ENCODE peak calls at places on chromosomes 2 and 18, in ten cellular contexts. One of them, this sample, is unnamed.

GRCh38 chr2:179486969-179487752 is 222.5 kb upstream of the SESTD1 start:
- DNase-seq in mammary epithelial cell: no peak
- DNase-seq in A549: no peak
- DNase-seq in adipocyte: no peak
- DNase-seq in psoas muscle: no peak
- DNase-seq in kidney: no peak
- DNase-seq in pancreas: no peak
- DNase-seq in right lobe of liver: no peak
- DNase-seq in cardiac muscle cell: peak
- DNase-seq in NT2/D1: no peak
- DNase-seq in this sample: no peak

GRCh38 chr2:24762518-24762917 is 30.7 kb downstream of the PTRHD1 start:
- DNase-seq in A549: no peak
- DNase-seq in adipocyte: no peak
- DNase-seq in right lobe of liver: no peak
- DNase-seq in mammary epithelial cell: no peak
- DNase-seq in NT2/D1: no peak
- DNase-seq in psoas muscle: no peak
- DNase-seq in cardiac muscle cell: no peak
- DNase-seq in kidney: no peak
- DNase-seq in pancreas: no peak
- DNase-seq in this sample: no peak

GRCh38 chr2:12816379-12817306 is 99.9 kb downstream of the TRIB2 start:
- DNase-seq in psoas muscle: no peak
- DNase-seq in NT2/D1: no peak
- DNase-seq in A549: no peak
- DNase-seq in pancreas: no peak
- DNase-seq in cardiac muscle cell: no peak
- DNase-seq in mammary epithelial cell: peak
- DNase-seq in right lobe of liver: no peak
- DNase-seq in kidney: no peak
- DNase-seq in adipocyte: peak
- DNase-seq in this sample: no peak

GRCh38 chr18:69528439-69528838 is 127.8 kb downstream of the DOK6 start:
- DNase-seq in A549: no peak
- DNase-seq in psoas muscle: no peak
- DNase-seq in cardiac muscle cell: no peak
- DNase-seq in NT2/D1: no peak
- DNase-seq in mammary epithelial cell: peak
- DNase-seq in pancreas: no peak
- DNase-seq in adipocyte: peak
- DNase-seq in right lobe of liver: no peak
- DNase-seq in kidney: no peak
- DNase-seq in this sample: no peak

GRCh38 chr2:216583157-216583556 is 50.1 kb upstream of the IGFBP2 start:
- DNase-seq in pancreas: no peak
- DNase-seq in kidney: no peak
- DNase-seq in psoas muscle: no peak
- DNase-seq in adipocyte: peak
- DNase-seq in cardiac muscle cell: no peak
- DNase-seq in A549: peak
- DNase-seq in right lobe of liver: no peak
- DNase-seq in NT2/D1: no peak
- DNase-seq in mammary epithelial cell: peak
- DNase-seq in this sample: no peak

GRCh38 chr2:231670892-231671616 is 37.3 kb upstream of the PTMA start:
- DNase-seq in right lobe of liver: no peak
- DNase-seq in mammary epithelial cell: no peak
- DNase-seq in adipocyte: no peak
- DNase-seq in pancreas: peak
- DNase-seq in cardiac muscle cell: peak
- DNase-seq in psoas muscle: no peak
- DNase-seq in kidney: peak
- DNase-seq in NT2/D1: no peak
- DNase-seq in A549: peak
- DNase-seq in this sample: no peak

GRCh38 chr2:241036964-241037421 is 38.6 kb downstream of the SNED1 start:
- DNase-seq in A549: no peak
- DNase-seq in right lobe of liver: no peak
- DNase-seq in pancreas: peak
- DNase-seq in kidney: no peak
- DNase-seq in mammary epithelial cell: no peak
- DNase-seq in adipocyte: no peak
- DNase-seq in cardiac muscle cell: no peak
- DNase-seq in psoas muscle: no peak
- DNase-seq in NT2/D1: no peak
- DNase-seq in this sample: peak

GRCh38 chr2:118670281-118670680 is 177.2 kb downstream of the EN1 start:
- DNase-seq in right lobe of liver: no peak
- DNase-seq in mammary epithelial cell: no peak
- DNase-seq in A549: no peak
- DNase-seq in pancreas: no peak
- DNase-seq in cardiac muscle cell: no peak
- DNase-seq in NT2/D1: no peak
- DNase-seq in kidney: no peak
- DNase-seq in adipocyte: peak
- DNase-seq in psoas muscle: no peak
- DNase-seq in this sample: no peak

GRCh38 chr2:80655265-80655664 is 350.7 kb upstream of the LRRTM1 start:
- DNase-seq in A549: no peak
- DNase-seq in right lobe of liver: no peak
- DNase-seq in kidney: no peak
- DNase-seq in cardiac muscle cell: no peak
- DNase-seq in adipocyte: no peak
- DNase-seq in NT2/D1: no peak
- DNase-seq in psoas muscle: no peak
- DNase-seq in mammary epithelial cell: no peak
- DNase-seq in pancreas: no peak
- DNase-seq in this sample: no peak

GRCh38 chr2:128643221-128644065 is 324.8 kb upstream of the HS6ST1 start:
- DNase-seq in NT2/D1: no peak
- DNase-seq in pancreas: no peak
- DNase-seq in adipocyte: no peak
- DNase-seq in kidney: peak
- DNase-seq in A549: no peak
- DNase-seq in cardiac muscle cell: no peak
- DNase-seq in psoas muscle: no peak
- DNase-seq in right lobe of liver: peak
- DNase-seq in mammary epithelial cell: no peak
- DNase-seq in this sample: no peak

GRCh38 chr18:9474983-9475642 is at the start of gene RALBP1:
- DNase-seq in NT2/D1: peak
- DNase-seq in right lobe of liver: peak
- DNase-seq in cardiac muscle cell: peak
- DNase-seq in mammary epithelial cell: peak
- DNase-seq in A549: peak
- DNase-seq in kidney: peak
- DNase-seq in adipocyte: peak
- DNase-seq in psoas muscle: peak
- DNase-seq in pancreas: peak
- DNase-seq in this sample: peak

GRCh38 chr2:11719230-11719977 is 27.0 kb upstream of the LPIN1 start:
- DNase-seq in psoas muscle: no peak
- DNase-seq in mammary epithelial cell: no peak
- DNase-seq in kidney: no peak
- DNase-seq in adipocyte: no peak
- DNase-seq in pancreas: no peak
- DNase-seq in right lobe of liver: no peak
- DNase-seq in A549: no peak
- DNase-seq in cardiac muscle cell: no peak
- DNase-seq in NT2/D1: no peak
- DNase-seq in this sample: no peak

DNA sequence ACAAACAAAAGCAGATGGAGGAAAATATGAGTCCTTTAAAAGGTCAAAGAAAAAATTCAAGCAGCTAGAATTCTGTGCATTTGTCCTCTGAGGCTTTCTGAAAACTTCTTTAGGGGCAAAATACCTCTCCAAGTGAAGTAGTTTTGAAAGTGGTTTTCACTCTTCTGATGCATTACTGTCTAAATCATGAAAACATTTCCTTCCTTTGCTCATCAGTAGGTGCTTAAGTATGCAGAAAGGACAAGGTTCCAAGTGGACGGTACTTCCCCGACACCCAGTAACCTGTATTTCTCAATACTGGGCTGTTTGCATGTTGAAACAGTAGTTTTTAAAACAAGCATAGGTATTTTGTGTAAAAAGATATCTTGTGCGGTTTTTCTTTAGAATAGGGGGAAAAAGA is 189.1 kb upstream of the ERBB4 start:
- DNase-seq in A549: no peak
- DNase-seq in adipocyte: peak
- DNase-seq in psoas muscle: no peak
- DNase-seq in cardiac muscle cell: no peak
- DNase-seq in right lobe of liver: no peak
- DNase-seq in NT2/D1: no peak
- DNase-seq in kidney: no peak
- DNase-seq in mammary epithelial cell: peak
- DNase-seq in pancreas: no peak
- DNase-seq in this sample: no peak
- H3K4me3 ChIP-seq in A549: no peak
- H3K4me3 ChIP-seq in adipocyte: no peak
- H3K4me3 ChIP-seq in psoas muscle: no peak
- H3K4me3 ChIP-seq in cardiac muscle cell: no peak
- H3K4me3 ChIP-seq in right lobe of liver: no peak
- H3K4me3 ChIP-seq in NT2/D1: no peak
- H3K4me3 ChIP-seq in kidney: no peak
- H3K4me3 ChIP-seq in mammary epithelial cell: no peak
- H3K4me3 ChIP-seq in pancreas: no peak
- H3K4me3 ChIP-seq in this sample: no peak

DNA sequence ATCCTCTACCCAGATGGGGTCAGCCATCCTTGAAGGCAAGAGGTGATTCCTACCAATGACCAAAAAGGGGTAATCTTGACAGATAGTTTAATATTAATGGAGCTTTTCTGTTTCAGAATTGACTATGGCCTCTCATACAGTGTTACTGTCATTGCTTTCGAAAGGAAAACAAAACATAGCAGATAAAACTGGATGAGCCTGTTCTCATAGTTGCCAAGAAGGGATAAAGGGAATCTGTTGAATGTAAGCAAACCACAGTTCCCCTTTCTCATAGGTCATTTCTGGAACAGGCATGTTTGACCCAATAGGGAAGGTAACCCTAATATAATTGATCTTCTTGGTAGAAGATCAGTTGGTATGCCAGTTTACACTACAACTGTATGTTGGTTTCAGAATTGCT is 1.6 kb downstream of the RAB27B start:
- DNase-seq in cardiac muscle cell: no peak
- DNase-seq in right lobe of liver: no peak
- DNase-seq in mammary epithelial cell: peak
- DNase-seq in psoas muscle: no peak
- DNase-seq in kidney: no peak
- DNase-seq in pancreas: no peak
- DNase-seq in adipocyte: no peak
- DNase-seq in NT2/D1: no peak
- DNase-seq in A549: no peak
- DNase-seq in this sample: no peak
- H3K4me3 ChIP-seq in cardiac muscle cell: no peak
- H3K4me3 ChIP-seq in right lobe of liver: no peak
- H3K4me3 ChIP-seq in mammary epithelial cell: peak
- H3K4me3 ChIP-seq in psoas muscle: no peak
- H3K4me3 ChIP-seq in kidney: no peak
- H3K4me3 ChIP-seq in pancreas: no peak
- H3K4me3 ChIP-seq in adipocyte: no peak
- H3K4me3 ChIP-seq in NT2/D1: no peak
- H3K4me3 ChIP-seq in A549: peak
- H3K4me3 ChIP-seq in this sample: no peak

GRCh38 chr2:27509326-27509725 is 12.7 kb downstream of the GCKR start:
- DNase-seq in A549: no peak
- DNase-seq in adipocyte: peak
- DNase-seq in pancreas: no peak
- DNase-seq in kidney: no peak
- DNase-seq in psoas muscle: no peak
- DNase-seq in right lobe of liver: no peak
- DNase-seq in mammary epithelial cell: no peak
- DNase-seq in cardiac muscle cell: no peak
- DNase-seq in NT2/D1: no peak
- DNase-seq in this sample: no peak
- H3K4me3 ChIP-seq in A549: no peak
- H3K4me3 ChIP-seq in adipocyte: no peak
- H3K4me3 ChIP-seq in pancreas: no peak
- H3K4me3 ChIP-seq in kidney: no peak
- H3K4me3 ChIP-seq in psoas muscle: no peak
- H3K4me3 ChIP-seq in right lobe of liver: no peak
- H3K4me3 ChIP-seq in mammary epithelial cell: no peak
- H3K4me3 ChIP-seq in cardiac muscle cell: no peak
- H3K4me3 ChIP-seq in NT2/D1: no peak
- H3K4me3 ChIP-seq in this sample: no peak

DNA sequence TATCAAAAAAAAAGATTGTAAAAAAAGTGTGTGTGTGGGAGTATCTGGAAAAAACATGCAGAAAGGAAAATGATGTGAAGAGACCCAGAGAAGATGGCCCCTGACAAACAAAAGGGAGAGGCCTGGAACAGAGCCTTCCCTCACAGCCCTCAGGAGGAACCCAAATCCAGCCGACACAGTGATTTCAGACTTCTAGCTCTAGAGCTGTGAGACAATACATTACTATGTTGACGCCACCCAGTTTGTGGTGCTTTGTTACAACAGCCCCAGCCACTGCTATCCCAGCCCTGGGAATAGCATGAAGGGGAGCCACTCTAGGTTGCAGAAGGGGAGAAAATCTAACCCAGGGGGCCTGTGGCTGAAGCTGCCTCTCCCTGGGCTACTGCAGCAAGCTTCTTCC is 59.0 kb upstream of the ZBTB7C start:
- DNase-seq in psoas muscle: no peak
- DNase-seq in NT2/D1: no peak
- DNase-seq in pancreas: no peak
- DNase-seq in right lobe of liver: no peak
- DNase-seq in adipocyte: no peak
- DNase-seq in cardiac muscle cell: no peak
- DNase-seq in mammary epithelial cell: no peak
- DNase-seq in kidney: no peak
- DNase-seq in A549: no peak
- DNase-seq in this sample: peak
- H3K4me3 ChIP-seq in psoas muscle: no peak
- H3K4me3 ChIP-seq in NT2/D1: no peak
- H3K4me3 ChIP-seq in pancreas: no peak
- H3K4me3 ChIP-seq in right lobe of liver: no peak
- H3K4me3 ChIP-seq in adipocyte: no peak
- H3K4me3 ChIP-seq in cardiac muscle cell: no peak
- H3K4me3 ChIP-seq in mammary epithelial cell: no peak
- H3K4me3 ChIP-seq in kidney: no peak
- H3K4me3 ChIP-seq in A549: no peak
- H3K4me3 ChIP-seq in this sample: no peak

GRCh38 chr18:55489742-55490055 is 98.3 kb downstream of the TCF4 start:
- DNase-seq in cardiac muscle cell: no peak
- DNase-seq in NT2/D1: no peak
- DNase-seq in kidney: no peak
- DNase-seq in psoas muscle: no peak
- DNase-seq in adipocyte: no peak
- DNase-seq in pancreas: no peak
- DNase-seq in mammary epithelial cell: peak
- DNase-seq in A549: no peak
- DNase-seq in right lobe of liver: no peak
- DNase-seq in this sample: no peak
- H3K4me3 ChIP-seq in cardiac muscle cell: no peak
- H3K4me3 ChIP-seq in NT2/D1: no peak
- H3K4me3 ChIP-seq in kidney: no peak
- H3K4me3 ChIP-seq in psoas muscle: peak
- H3K4me3 ChIP-seq in adipocyte: no peak
- H3K4me3 ChIP-seq in pancreas: no peak
- H3K4me3 ChIP-seq in mammary epithelial cell: no peak
- H3K4me3 ChIP-seq in A549: no peak
- H3K4me3 ChIP-seq in right lobe of liver: no peak
- H3K4me3 ChIP-seq in this sample: no peak